ENCODE peak calls at places on chromosomes 4 and X, in seven cellular contexts. D is cerebellar nuclear complex; I is CD14-positive monocyte; W is amygdala; B is activated naive CD4-positive, alpha-beta T cell treated with anti-CD3 and anti-CD28 coated beads for 36 hours; X is memory B cell; Y is activated CD4-positive, CD25-positive, alpha-beta regulatory T cell treated with anti-CD3 and anti-CD28 coated beads, Interleukin-2, amount 50 U/mL, for 72 hours. F is an unnamed sample.

GRCh38 chr4:187908079-187908501 is 87.5 kb upstream of the ZFP42 start:
- DNase-seq in D (no peak), I (no peak), W (no peak), B (no peak), X (no peak), Y (no peak), F (peak; percentile 85)

GRCh38 chrX:24479924-24480722 is 15.0 kb downstream of the PDK3 start:
- DNase-seq in D (no peak), I (peak; percentile 65), W (peak; percentile 1), B (peak; percentile 86), X (peak; percentile 65), Y (peak; percentile 41), F (no peak)

GRCh38 chr4:30755306-30755705 is 35.1 kb downstream of the PCDH7 start:
- DNase-seq in D (no peak), I (no peak), W (no peak), B (no peak), X (no peak), Y (no peak), F (no peak)

GRCh38 chrX:46324166-46324565 is 221.1 kb downstream of the ZNF674 start:
- DNase-seq in D (no peak), I (no peak), W (no peak), B (no peak), X (no peak), Y (no peak), F (no peak)

GRCh38 chrX:84453351-84454246 is 48.7 kb downstream of the HDX start:
- DNase-seq in D (no peak), I (no peak), W (no peak), B (no peak), X (no peak), Y (no peak), F (no peak)

GRCh38 chr4:176883681-176884418 is 91.1 kb upstream of the VEGFC start:
- DNase-seq in D (no peak), I (no peak), W (no peak), B (no peak), X (no peak), Y (no peak), F (peak; percentile 78)

GRCh38 chr4:168844261-168845039 is 165.6 kb downstream of the CBR4 start:
- DNase-seq in D (no peak), I (no peak), W (no peak), B (no peak), X (no peak), Y (no peak), F (no peak)

GRCh38 chr4:15005474-15006115 is 3.3 kb downstream of the CPEB2 start:
- DNase-seq in D (no peak), I (no peak), W (no peak), B (no peak), X (no peak), Y (no peak), F (no peak)

GRCh38 chr4:184416913-184417734 is 57.2 kb downstream of the IRF2 start:
- DNase-seq in D (no peak), I (no peak), W (no peak), B (peak; percentile 60), X (no peak), Y (peak; percentile 49), F (peak; percentile 21)

GRCh38 chrX:10769165-10769564 is 148.8 kb upstream of the MID1 start:
- DNase-seq in D (no peak), I (no peak), W (no peak), B (no peak), X (no peak), Y (no peak), F (no peak)